ENCODE peak calls at places on chromosomes 2 and 18, in six cellular contexts. A is GM12878, I is HCT116, Z is endothelial cell of umbilical vein, N is HepG2, G is K562. P is an unnamed sample.

GRCh38 chr2:46260305-46260704 is 36.9 kb upstream of the EPAS1 start:
- DNase-seq in A (no peak), G (no peak), Z (no peak), I (no peak), N (no peak), P (no peak)

GRCh38 chr2:157830696-157831570 is 45.2 kb downstream of the ACVR1 start:
- DNase-seq in I (peak; percentile 67), G (no peak), A (no peak), Z (peak; percentile 92), N (peak; percentile 52), P (no peak)

GRCh38 chr2:234335676-234336228 is 161.1 kb downstream of the ARL4C start:
- DNase-seq in I (no peak), G (no peak), N (no peak), A (no peak), Z (peak; percentile 13), P (no peak)

GRCh38 chr2:5967506-5967905 is 275.3 kb downstream of the SOX11 start:
- DNase-seq in I (no peak), A (no peak), G (no peak), N (no peak), Z (no peak), P (no peak)

GRCh38 chr2:71684226-71685072 is 231.1 kb downstream of the DYSF start:
- DNase-seq in G (no peak), A (no peak), N (no peak), Z (no peak), I (no peak), P (no peak)

GRCh38 chr18:55337908-55338521 is 250.0 kb downstream of the TCF4 start:
- DNase-seq in Z (peak; percentile 92), G (no peak), A (no peak), N (no peak), I (no peak), P (no peak)

GRCh38 chr2:166675553-166675952 is 181.5 kb upstream of the SCN7A start:
- DNase-seq in Z (no peak), N (no peak), G (no peak), A (no peak), I (no peak), P (no peak)

GRCh38 chr2:133972786-133973185 is 281.1 kb upstream of the MGAT5 start:
- DNase-seq in A (no peak), N (no peak), I (no peak), Z (no peak), G (no peak), P (no peak)

GRCh38 chr2:132562245-132562644 is 107.8 kb downstream of the LYPD1 start:
- DNase-seq in Z (no peak), A (no peak), G (no peak), I (no peak), N (no peak), P (no peak)

GRCh38 chr2:19073522-19073921 is 284.9 kb downstream of the OSR1 start:
- DNase-seq in G (no peak), I (peak; percentile 61), N (peak; percentile 51), Z (no peak), A (no peak), P (peak; percentile 41)

GRCh38 chr2:201809633-201810032 is 3.3 kb downstream of the CDK15 start:
- DNase-seq in A (no peak), G (no peak), N (no peak), I (no peak), Z (no peak), P (no peak)

GRCh38 chr2:60948926-60949579 is 67.7 kb downstream of the REL start:
- DNase-seq in G (no peak), Z (no peak), N (no peak), I (peak; percentile 27), A (no peak), P (no peak)

GRCh38 chr2:167336213-167336612 is 447.9 kb downstream of the XIRP2 start:
- DNase-seq in Z (no peak), A (no peak), G (no peak), N (no peak), I (no peak), P (peak; percentile 44)

GRCh38 chr2:224518806-224519580 is 66.2 kb downstream of the CUL3 start:
- DNase-seq in Z (no peak), A (no peak), G (no peak), I (no peak), N (no peak), P (no peak)

GRCh38 chr2:37585982-37586621 is 85.3 kb downstream of the CDC42EP3 start:
- DNase-seq in Z (peak; percentile 96), N (no peak), A (peak; percentile 68), G (no peak), I (peak; percentile 78), P (no peak)

GRCh38 chr2:37583402-37583801 is 88.0 kb downstream of the CDC42EP3 start:
- DNase-seq in G (no peak), I (no peak), A (no peak), Z (no peak), N (no peak), P (no peak)

GRCh38 chr2:37586663-37587409 is 84.6 kb downstream of the CDC42EP3 start:
- DNase-seq in Z (no peak), N (no peak), I (no peak), A (no peak), G (no peak), P (peak; percentile 23)

GRCh38 chr2:37583867-37584266 is 87.6 kb downstream of the CDC42EP3 start:
- DNase-seq in N (no peak), I (no peak), G (no peak), A (no peak), Z (peak; percentile 79), P (no peak)

DNA sequence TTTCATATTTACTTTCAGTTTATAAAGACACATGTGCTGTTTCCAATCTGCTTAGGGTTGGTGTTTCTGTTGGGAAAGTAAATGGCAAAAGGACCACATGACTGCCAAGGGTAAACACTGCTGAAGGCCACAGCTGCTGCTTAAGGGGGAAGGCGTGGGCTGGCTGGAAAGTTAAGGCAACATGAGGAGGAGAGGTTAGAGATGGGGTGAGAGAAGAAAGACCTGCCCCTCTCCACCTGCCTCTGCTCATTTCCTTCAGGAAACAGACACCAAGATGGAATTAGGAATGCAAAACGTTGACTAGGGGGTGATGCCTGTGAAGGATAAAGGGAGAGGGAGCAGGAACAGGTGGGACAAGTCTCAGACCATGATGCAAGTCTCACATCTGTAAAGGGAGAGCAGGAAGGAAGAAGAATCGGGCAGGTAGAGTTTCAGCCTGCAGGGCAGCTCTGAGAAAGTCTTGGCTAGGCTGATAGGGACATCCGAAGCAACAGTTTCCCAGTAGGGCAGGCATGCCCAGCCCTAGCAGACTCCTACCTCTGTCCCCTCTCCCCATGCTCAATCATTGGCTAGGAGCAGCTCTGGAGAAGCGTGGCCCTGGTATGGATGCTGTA is 86.0 kb downstream of the CDC42EP3 start:
- DNase-seq in Z (peak; percentile 79), I (no peak), N (no peak), A (no peak), G (no peak), P (peak; percentile 20)
- TF ChIP-seq POLR2AphosphoS5 in Z (no peak), I (no peak), N (no peak), A (no peak), G (no peak), P (no peak)

GRCh38 chr2:455046-455705 is 167.3 kb upstream of the ALKAL2 start:
- DNase-seq in G (no peak), N (no peak), A (no peak), Z (no peak), I (no peak), P (no peak)
- H2AFZ ChIP-seq in G (no peak overlapping the region), N (no peak overlapping the region), A (no peak overlapping the region), Z (no peak overlapping the region), I (no peak overlapping the region), P (peak overlapping the region; percentile 52)

DNA sequence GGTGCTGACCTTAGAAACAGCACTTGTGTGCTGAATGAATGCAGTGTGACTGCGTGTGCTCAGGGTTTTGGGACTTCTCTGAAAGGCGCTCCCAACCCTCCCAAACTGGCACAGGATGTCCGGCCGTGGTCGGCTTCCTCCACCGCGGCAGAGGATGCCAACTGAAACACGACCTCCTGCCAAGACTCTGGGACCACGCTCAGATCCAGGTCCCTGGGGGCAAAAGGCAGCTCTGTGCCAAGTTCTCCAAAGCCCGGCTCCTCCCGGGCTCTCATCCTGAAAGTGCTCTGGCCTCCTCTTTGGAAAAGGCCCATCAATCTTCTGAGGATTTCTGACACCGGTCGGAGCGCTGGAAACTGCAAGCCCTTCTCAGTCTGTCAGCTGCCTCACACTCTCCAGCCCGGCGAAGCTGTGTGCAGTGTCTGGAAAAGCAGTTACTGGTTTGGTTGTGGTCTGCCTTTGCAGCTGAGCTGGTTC is 32.3 kb upstream of the ZBTB7C start:
- DNase-seq in Z (peak; percentile 39), A (no peak), G (no peak), I (no peak), N (no peak), P (no peak)
- TF ChIP-seq POLR2AphosphoS5 in Z (no peak), A (no peak), G (no peak), I (no peak), N (no peak), P (no peak)

DNA sequence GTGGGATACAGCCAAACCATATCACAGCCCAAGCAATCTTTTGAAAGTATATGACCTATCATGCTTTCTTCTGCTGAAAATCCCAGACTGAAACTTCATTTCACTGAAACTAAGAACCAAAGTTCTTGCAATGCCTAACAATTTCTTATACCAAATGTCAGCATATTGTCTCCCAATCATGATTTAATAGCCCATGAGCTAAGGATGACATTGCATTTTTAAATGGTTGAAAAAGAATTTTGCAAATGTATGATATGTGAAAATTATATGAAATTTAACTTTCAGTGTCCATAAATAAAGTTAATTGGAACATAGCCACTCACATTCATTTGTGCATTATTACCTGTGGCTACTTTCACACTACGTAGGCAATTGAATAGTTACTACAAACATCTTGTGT is 687.0 kb upstream of the ZEB2 start:
- DNase-seq in A (no peak), G (no peak), Z (no peak), I (no peak), N (no peak), P (no peak)
- H2AFZ ChIP-seq in A (no peak overlapping the region), G (peak overlapping the region; percentile 50), Z (no peak overlapping the region), I (no peak overlapping the region), N (no peak overlapping the region), P (no peak overlapping the region)

GRCh38 chr2:70143314-70144150 is 47.3 kb downstream of the C2orf42 start:
- DNase-seq in Z (peak; percentile 78), N (peak; percentile 74), I (peak; percentile 41), G (peak; percentile 34), A (no peak), P (peak; percentile 34)
- TF ChIP-seq POLR2AphosphoS5 in Z (no peak), N (peak; percentile 89), I (peak; percentile 82), G (peak; percentile 30), A (no peak), P (peak; percentile 28)

GRCh38 chr18:50518787-50519520 is 40.9 kb upstream of the MAPK4 start:
- DNase-seq in Z (no peak), I (no peak), A (no peak), G (no peak), N (no peak), P (no peak)
- H2AFZ ChIP-seq in Z (no peak overlapping the region), I (no peak overlapping the region), A (no peak overlapping the region), G (no peak overlapping the region), N (no peak overlapping the region), P (peak overlapping the region; percentile 60)

DNA sequence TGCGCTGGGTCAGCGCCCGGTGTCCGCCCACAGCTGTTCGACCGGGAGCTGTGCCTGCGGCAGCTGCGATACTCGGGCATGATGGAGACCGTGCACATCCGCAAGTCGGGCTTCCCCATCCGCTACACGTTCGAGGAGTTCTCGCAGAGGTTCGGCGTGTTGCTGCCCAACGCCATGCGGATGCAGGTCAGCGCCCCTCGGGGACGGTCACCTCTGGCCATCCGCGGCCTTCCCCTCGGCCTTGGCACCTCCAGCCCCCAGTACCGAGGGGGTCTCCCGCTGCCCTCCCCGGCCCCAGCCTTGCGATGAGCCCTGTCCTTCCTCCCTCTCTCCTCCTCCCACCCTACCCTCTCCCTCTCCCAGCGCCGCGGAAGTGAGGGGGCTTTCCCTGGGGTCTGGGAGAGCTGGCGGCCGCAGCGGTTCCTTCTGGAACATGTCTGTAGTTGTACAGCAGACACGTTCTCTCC is 53.2 kb upstream of the GPR17 start:
- DNase-seq in A (no peak), Z (no peak), N (no peak), G (no peak), I (no peak), P (no peak)
- TF ChIP-seq POLR2AphosphoS5 in A (no peak), Z (no peak), N (no peak), G (no peak), I (no peak), P (no peak)

GRCh38 chr2:228600265-228600664 is 418.8 kb upstream of the SPHKAP start:
- DNase-seq in I (no peak), Z (no peak), A (no peak), N (no peak), G (no peak), P (no peak)
- H2AFZ ChIP-seq in I (no peak overlapping the region), Z (no peak overlapping the region), A (no peak overlapping the region), N (no peak overlapping the region), G (no peak overlapping the region), P (no peak overlapping the region)

P was measured in GM23338.